ENCODE peak calls at places on chromosomes 2 and 18, in seven cellular contexts. X is T-helper 9 cell, A is NCI-H1417, U is anterior cingulate cortex, Z is left cardiac atrium, I is cardiac fibroblast, D is NB4. V is an unnamed sample.

GRCh38 chr2:86372641-86373502 is 35.4 kb upstream of the REEP1 start:
- DNase-seq in A (peak; percentile 23), I (peak; percentile 58), U (no peak), X (no peak), Z (no peak), D (peak; percentile 49), V (peak; percentile 41)

GRCh38 chr2:104930739-104931138 is 76.8 kb downstream of the POU3F3 start:
- DNase-seq in X (no peak), I (no peak), Z (no peak), D (no peak), A (no peak), U (no peak), V (no peak)

GRCh38 chr2:181106789-181107418 is 126.5 kb downstream of the UBE2E3 start:
- DNase-seq in Z (no peak), A (peak; percentile 51), D (peak; percentile 82), X (no peak), I (peak; percentile 89), U (no peak), V (peak; percentile 97)

GRCh38 chr2:32485399-32485798 is 128.6 kb downstream of the BIRC6 start:
- DNase-seq in U (no peak), Z (no peak), X (no peak), D (no peak), A (no peak), I (no peak), V (peak; percentile 7)

GRCh38 chr18:35756506-35757117 is 175.1 kb downstream of the GALNT1 start:
- DNase-seq in U (no peak), A (peak; percentile 88), Z (no peak), I (peak; percentile 72), X (peak; percentile 16), D (peak; percentile 61), V (peak; percentile 42)

GRCh38 chr18:26526966-26527234 is 21.5 kb downstream of the KCTD1 start:
- DNase-seq in A (no peak), U (no peak), X (no peak), D (no peak), I (no peak), Z (no peak), V (no peak)

GRCh38 chr18:79552696-79553095 is 126.9 kb upstream of the CTDP1 start:
- DNase-seq in X (no peak), Z (no peak), D (no peak), I (no peak), A (peak; percentile 68), U (no peak), V (no peak)

GRCh38 chr2:26058390-26058789 is 24.5 kb downstream of the RAB10 start:
- DNase-seq in Z (no peak), U (no peak), X (no peak), D (no peak), A (no peak), I (no peak), V (no peak)

GRCh38 chr2:39530423-39530866 is 93.4 kb upstream of the MAP4K3 start:
- DNase-seq in I (peak; percentile 74), Z (no peak), A (no peak), X (no peak), U (no peak), D (peak; percentile 44), V (peak; percentile 83)

GRCh38 chr2:71715241-71715750 is 261.9 kb downstream of the DYSF start:
- DNase-seq in U (no peak), Z (no peak), X (no peak), D (no peak), I (no peak), A (no peak), V (no peak)

GRCh38 chr2:179218848-179219594 is 45.6 kb downstream of the SESTD1 start:
- DNase-seq in I (peak; percentile 94), D (peak; percentile 75), U (no peak), Z (peak; percentile 71), X (peak; percentile 16), A (peak; percentile 86), V (peak; percentile 64)

GRCh38 chr2:196219686-196220085 is 48.3 kb upstream of the STK17B start:
- DNase-seq in A (peak; percentile 82), D (no peak), X (no peak), Z (no peak), I (no peak), U (no peak), V (no peak)

GRCh38 chr2:48341556-48342133 is 188.3 kb upstream of the STON1 start:
- DNase-seq in I (no peak), U (peak; percentile 19), A (no peak), D (no peak), X (no peak), Z (no peak), V (no peak)

GRCh38 chr2:189129971-189130370 is 49.6 kb downstream of the COL5A2 start:
- DNase-seq in A (no peak), U (no peak), I (peak; percentile 74), Z (no peak), X (no peak), D (no peak), V (peak; percentile 96)

GRCh38 chr2:174688079-174688478 is 76.2 kb downstream of the CHRNA1 start:
- DNase-seq in D (peak; percentile 64), I (peak; percentile 66), U (no peak), Z (no peak), A (no peak), X (no peak), V (peak; percentile 54)

GRCh38 chr18:6543330-6543908 is 128.7 kb upstream of the L3MBTL4 start:
- DNase-seq in D (peak; percentile 25), X (no peak), A (peak; percentile 37), U (no peak), Z (no peak), I (peak; percentile 65), V (peak; percentile 49)

GRCh38 chr2:109450574-109451265 is 163.0 kb downstream of the SEPTIN10 start:
- DNase-seq in I (no peak), X (no peak), U (no peak), A (no peak), D (no peak), Z (peak; percentile 43), V (no peak)

GRCh38 chr18:79792988-79793355 is 4.8 kb upstream of the KCNG2 start:
- DNase-seq in X (no peak), D (peak; percentile 82), U (no peak), Z (no peak), I (no peak), A (no peak), V (no peak)

GRCh38 chr18:12010187-12010802 is 29.0 kb downstream of the IMPA2 start:
- DNase-seq in Z (no peak), I (no peak), U (no peak), A (no peak), X (no peak), D (no peak), V (no peak)

GRCh38 chr2:223995569-223995968 is 38.3 kb downstream of the MRPL44 start:
- DNase-seq in Z (no peak), A (no peak), U (no peak), X (no peak), D (peak; percentile 25), I (peak; percentile 49), V (peak; percentile 18)

GRCh38 chr2:128396500-128396891 is 77.8 kb upstream of the HS6ST1 start:
- DNase-seq in X (no peak), I (no peak), Z (no peak), U (no peak), A (peak; percentile 3), D (no peak), V (no peak)

GRCh38 chr2:241946306-241947003 is 76.9 kb downstream of the RTP5 start:
- DNase-seq in I (no peak), Z (no peak), X (no peak), D (no peak), U (no peak), A (no peak), V (no peak)

V was measured in HCEC 1CT.